ENCODE peak calls at places on chromosomes 16 and 17, in nine cellular contexts. S is neural progenitor cell, D is keratinocyte, X is IMR-90, A is PC-3, F is MM.1S, U is colonic mucosa, B is endodermal cell, I is neuronal stem cell. C is an unnamed sample.
A peak's percentile ranks its signal among the peaks of the same experiment; 100 is the strongest.

GRCh38 chr17:36459045-36459444 is 27.4 kb upstream of the ZNHIT3 start:
- DNase-seq in S (no peak), D (no peak), X (no peak), A (no peak), F (no peak), U (no peak), B (no peak), I (no peak), C (no peak)

GRCh38 chr16:15404792-15405191 is 9.2 kb downstream of the MPV17L start:
- DNase-seq in S (no peak), D (no peak), X (no peak), A (no peak), F (peak; percentile 23), U (no peak), B (no peak), I (no peak), C (no peak)

GRCh38 chr16:27778171-27778925 is 228.4 kb downstream of the KATNIP start:
- DNase-seq in S (no peak), D (no peak), X (no peak), A (no peak), F (no peak), U (no peak), B (no peak), I (no peak), C (no peak)

GRCh38 chr17:63024716-63025115 is 58.7 kb downstream of the TANC2 start:
- DNase-seq in S (no peak), D (no peak), X (peak; percentile 42), A (no peak), F (no peak), U (no peak), B (no peak), I (no peak), C (peak; percentile 71)

GRCh38 chr16:84329849-84330684 is 35.4 kb downstream of the WFDC1 start:
- DNase-seq in S (no peak), D (no peak), X (no peak), A (no peak), F (no peak), U (no peak), B (peak; percentile 38), I (no peak), C (no peak)

GRCh38 chr17:4230142-4230541 is 33.6 kb downstream of the ANKFY1 start:
- DNase-seq in S (no peak), D (no peak), X (peak; percentile 97), A (peak; percentile 75), F (no peak), U (peak; percentile 46), B (peak; percentile 67), I (no peak), C (peak; percentile 97)

GRCh38 chr16:58511933-58512815 is 3.1 kb upstream of the SETD6 start:
- DNase-seq in S (peak; percentile 85), D (no peak), X (peak; percentile 55), A (peak; percentile 61), F (peak; percentile 69), U (peak; percentile 84), B (peak; percentile 98), I (no peak), C (peak; percentile 18)

GRCh38 chr17:77382356-77382911 is 241.7 kb downstream of the SEC14L1 start:
- DNase-seq in S (peak; percentile 51), D (no peak), X (no peak), A (no peak), F (no peak), U (no peak), B (peak; percentile 80), I (no peak), C (no peak)

GRCh38 chr17:7321466-7321865 is 6.3 kb upstream of the GPS2 start:
- DNase-seq in S (no peak), D (no peak), X (no peak), A (no peak), F (no peak), U (no peak), B (no peak), I (no peak), C (no peak)

GRCh38 chr17:55731586-55732250 is 9.1 kb upstream of the TMEM100 start:
- DNase-seq in S (peak; percentile 20), D (no peak), X (peak; percentile 36), A (no peak), F (no peak), U (peak; percentile 36), B (peak; percentile 67), I (no peak), C (no peak)

GRCh38 chr17:77833769-77834168 is 124.7 kb upstream of the TNRC6C start:
- DNase-seq in S (no peak), D (no peak), X (no peak), A (no peak), F (no peak), U (no peak), B (no peak), I (no peak), C (no peak)

GRCh38 chr17:77745702-77746101 is 212.8 kb upstream of the TNRC6C start:
- DNase-seq in S (no peak), D (no peak), X (no peak), A (no peak), F (no peak), U (no peak), B (no peak), I (no peak), C (no peak)

GRCh38 chr16:5025171-5025632 is 8.5 kb downstream of the NAGPA start:
- DNase-seq in S (peak; percentile 86), D (no peak), X (no peak), A (no peak), F (no peak), U (peak; percentile 42), B (peak; percentile 93), I (peak; percentile 46), C (no peak)

GRCh38 chr17:82200743-82201497 is 11.7 kb downstream of the CCDC57 start:
- DNase-seq in S (no peak), D (no peak), X (no peak), A (no peak), F (no peak), U (no peak), B (no peak), I (no peak), C (no peak)

GRCh38 chr17:915416-916201 is 64.0 kb downstream of the NXN start:
- DNase-seq in S (peak; percentile 49), D (no peak), X (no peak), A (no peak), F (no peak), U (no peak), B (no peak), I (no peak), C (peak; percentile 77)
- H3K4me3 ChIP-seq in S (no peak overlapping the region), D (no peak overlapping the region), X (no peak overlapping the region), A (no peak overlapping the region), F (no peak overlapping the region), U (no peak overlapping the region), B (no peak overlapping the region), I (no peak overlapping the region), C (no peak overlapping the region)

GRCh38 chr16:89563639-89564392 is 3.3 kb downstream of the RPL13 start:
- DNase-seq in S (no peak), D (no peak), X (no peak), A (no peak), F (no peak), U (no peak), B (no peak), I (no peak), C (no peak)

GRCh38 chr16:89564476-89565255 is 4.2 kb downstream of the RPL13 start:
- DNase-seq in S (peak; percentile 63), D (no peak), X (no peak), A (no peak), F (no peak), U (peak; percentile 45), B (peak; percentile 80), I (no peak), C (no peak)

GRCh38 chr16:89565256-89565505 is 4.7 kb downstream of the RPL13 start:
- DNase-seq in S (no peak), D (no peak), X (no peak), A (peak; percentile 47), F (peak; percentile 16), U (peak; percentile 59), B (peak; percentile 90), I (no peak), C (no peak)

GRCh38 chr16:89567656-89568594 is 7.4 kb downstream of the RPL13 start:
- DNase-seq in S (no peak), D (no peak), X (no peak), A (no peak), F (no peak), U (no peak), B (peak; percentile 51), I (no peak), C (no peak)

GRCh38 chr16:89565506-89566372 is 5.3 kb downstream of the RPL13 start:
- DNase-seq in S (peak; percentile 64), D (no peak), X (peak; percentile 44), A (peak; percentile 51), F (peak; percentile 35), U (peak; percentile 78), B (peak; percentile 93), I (no peak), C (peak; percentile 32)
- H3K9ac ChIP-seq in S (no peak overlapping the region), D (peak overlapping the region; percentile 37), X (peak overlapping the region; percentile 1), A (no peak overlapping the region), F (no peak overlapping the region), U (peak overlapping the region; percentile 66), B (no peak overlapping the region), I (peak overlapping the region; percentile 80), C (peak overlapping the region; percentile 11)

DNA sequence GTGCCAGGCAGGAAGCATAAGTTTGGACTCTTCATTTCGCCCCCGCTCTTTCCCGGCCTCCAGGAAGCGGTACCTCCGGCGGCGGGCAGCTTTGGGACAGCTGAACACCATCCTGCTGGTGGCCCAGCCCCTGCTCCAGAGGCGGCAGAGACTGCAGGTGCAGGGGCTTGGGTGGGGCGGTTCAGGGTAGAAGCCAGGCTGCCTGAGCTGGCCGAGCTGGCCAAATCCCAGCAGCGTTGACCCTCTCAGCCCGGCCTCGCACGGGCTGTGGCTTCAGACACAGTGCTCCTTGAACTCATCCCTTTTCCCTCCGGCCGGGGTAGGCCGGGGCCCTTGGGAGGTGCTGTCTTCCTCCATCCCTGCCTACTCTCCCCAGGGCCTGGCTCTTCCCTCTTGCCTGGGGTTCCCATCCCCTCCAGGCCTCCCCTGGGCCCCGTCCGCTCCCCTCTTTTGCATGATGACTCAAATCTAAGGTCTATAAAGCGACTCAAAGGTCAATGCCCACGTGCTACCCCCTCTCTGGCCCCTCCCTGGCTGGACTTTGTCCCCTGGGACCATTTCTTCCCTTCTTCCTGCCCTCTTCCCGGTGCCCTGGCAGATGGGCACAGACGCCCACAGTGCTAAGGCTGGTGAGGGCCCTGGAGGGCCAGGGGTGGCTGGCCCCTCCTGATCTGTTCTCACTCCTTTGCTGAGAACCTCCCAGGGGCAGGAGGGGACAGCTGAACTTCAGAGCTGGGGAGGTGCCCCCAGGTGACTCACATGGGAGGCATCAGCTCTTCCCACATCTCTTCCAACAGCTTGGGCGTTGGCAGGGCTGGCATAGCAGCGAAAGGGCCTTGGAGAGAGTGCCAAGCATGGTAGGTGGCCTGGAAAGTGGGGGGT is 22.7 kb downstream of the MYO15B start:
- DNase-seq in S (no peak), D (no peak), X (no peak), A (peak; percentile 59), F (no peak), U (peak; percentile 92), B (no peak), I (no peak), C (no peak)
- H3K4me3 ChIP-seq in S (no peak overlapping the region), D (no peak overlapping the region), X (no peak overlapping the region), A (no peak overlapping the region), F (no peak overlapping the region), U (peak overlapping the region; percentile 11), B (no peak overlapping the region), I (no peak overlapping the region), C (no peak overlapping the region)

GRCh38 chr16:17222756-17223411 is 247.9 kb downstream of the XYLT1 start:
- DNase-seq in S (no peak), D (no peak), X (no peak), A (no peak), F (no peak), U (no peak), B (peak; percentile 56), I (no peak), C (peak; percentile 24)
- H3K9ac ChIP-seq in S (no peak overlapping the region), D (no peak overlapping the region), X (no peak overlapping the region), A (no peak overlapping the region), F (no peak overlapping the region), U (no peak overlapping the region), B (no peak overlapping the region), I (no peak overlapping the region), C (no peak overlapping the region)